ENCODE peak calls at places on chromosomes 7 and 10, in nine cellular contexts. F is AG04450, W is brain microvascular endothelial cell, H is HCT116, A is astrocyte of the cerebellum, P is ascending aorta, Y is sigmoid colon, D is spleen, M is RWPE2. S is an unnamed sample.

GRCh38 chr10:50917486-50917885 is 32.1 kb upstream of the A1CF start:
- DNase-seq in P (no peak), Y (no peak), A (peak), W (peak), H (no peak), D (no peak), F (peak), M (no peak), S (no peak)

GRCh38 chr10:113071446-113071845 is 121.4 kb downstream of the TCF7L2 start:
- DNase-seq in W (no peak), P (peak), H (no peak), Y (no peak), D (no peak), A (no peak), F (no peak), M (no peak), S (no peak)

GRCh38 chr10:44968101-44968886 is 8.7 kb downstream of the RASSF4 start:
- DNase-seq in M (no peak), Y (peak), H (no peak), F (no peak), P (peak), D (peak), A (no peak), W (no peak), S (no peak)

GRCh38 chr10:5446390-5446926 is 34.1 kb downstream of the NET1 start:
- DNase-seq in F (peak), P (peak), Y (peak), W (peak), H (peak), D (peak), M (peak), A (peak), S (peak)

GRCh38 chr10:98463022-98463421 is 16.3 kb upstream of the HPS1 start:
- DNase-seq in P (no peak), M (no peak), H (no peak), Y (no peak), A (no peak), F (no peak), D (no peak), W (no peak), S (no peak)

GRCh38 chr7:150388709-150389531 is 9.8 kb downstream of the ZNF775 start:
- DNase-seq in H (no peak), Y (peak), P (peak), F (no peak), A (peak), M (no peak), W (no peak), D (peak), S (no peak)

GRCh38 chr7:100882769-100883526 is 6.6 kb downstream of the UFSP1 start:
- DNase-seq in A (no peak), M (no peak), H (no peak), W (no peak), P (no peak), D (no peak), Y (no peak), F (no peak), S (no peak)

GRCh38 chr7:32890553-32891045 is 961 bp downstream of the KBTBD2 start:
- DNase-seq in A (peak), D (no peak), M (no peak), Y (no peak), W (peak), F (no peak), P (no peak), H (peak), S (no peak)

GRCh38 chr10:125204400-125204799 is 44.0 kb upstream of the CTBP2 start:
- DNase-seq in H (no peak), P (no peak), F (no peak), Y (no peak), M (no peak), W (no peak), D (peak), A (no peak), S (no peak)

GRCh38 chr7:77731716-77732115 is 35.5 kb downstream of the RSBN1L start:
- DNase-seq in M (no peak), D (no peak), H (no peak), W (no peak), F (no peak), A (no peak), P (no peak), Y (no peak), S (no peak)

GRCh38 chr7:127890726-127891125 is 140.5 kb downstream of the LRRC4 start:
- DNase-seq in Y (no peak), M (no peak), A (no peak), F (no peak), W (no peak), P (no peak), H (no peak), D (no peak), S (no peak)

GRCh38 chr7:1906988-1907745 is 237.1 kb downstream of the ELFN1 start:
- DNase-seq in A (no peak), W (no peak), H (no peak), Y (no peak), D (no peak), F (no peak), M (no peak), P (no peak), S (no peak)

GRCh38 chr10:71281646-71282322 is 37.3 kb upstream of the SLC29A3 start:
- DNase-seq in M (no peak), F (no peak), H (no peak), Y (no peak), P (no peak), D (no peak), A (no peak), W (no peak), S (no peak)

GRCh38 chr7:120725376-120726039 is 132.4 kb downstream of the TSPAN12 start:
- DNase-seq in A (peak), M (no peak), P (no peak), H (peak), D (no peak), F (no peak), Y (no peak), W (peak), S (peak)

GRCh38 chr7:82435769-82436168 is 7.8 kb downstream of the CACNA2D1 start:
- DNase-seq in W (no peak), Y (no peak), F (no peak), P (no peak), M (no peak), D (no peak), H (no peak), A (no peak), S (no peak)

GRCh38 chr7:159091480-159092475 is 52.9 kb downstream of the VIPR2 start:
- DNase-seq in D (peak), F (no peak), Y (peak), H (no peak), P (peak), A (no peak), W (no peak), M (peak), S (no peak)

GRCh38 chr7:28349637-28350036 is 62.7 kb upstream of the CREB5 start:
- DNase-seq in Y (no peak), H (no peak), M (no peak), D (no peak), P (no peak), F (no peak), A (no peak), W (peak), S (no peak)

GRCh38 chr7:146366938-146367337 is 250.3 kb downstream of the CNTNAP2 start:
- DNase-seq in H (no peak), A (peak), P (no peak), Y (no peak), W (peak), F (no peak), M (no peak), D (no peak), S (no peak)

GRCh38 chr7:131501422-131501821 is 55.0 kb downstream of the PODXL start:
- DNase-seq in H (no peak), F (peak), M (no peak), A (peak), Y (no peak), D (no peak), P (no peak), W (peak), S (no peak)

GRCh38 chr7:150946826-150947750 is 31.0 kb downstream of the KCNH2 start:
- DNase-seq in M (no peak), Y (peak), P (peak), A (no peak), F (no peak), W (no peak), D (peak), H (no peak), S (no peak)

GRCh38 chr7:156173748-156174353 is 361.6 kb upstream of the SHH start:
- DNase-seq in Y (no peak), P (no peak), H (no peak), D (no peak), A (no peak), M (no peak), F (no peak), W (no peak), S (no peak)

GRCh38 chr10:93995182-93995581 is 1.5 kb downstream of the PLCE1 start:
- DNase-seq in D (no peak), H (no peak), Y (no peak), P (no peak), F (no peak), W (no peak), M (no peak), A (no peak), S (no peak)

GRCh38 chr7:2309889-2310331 is 4.3 kb downstream of the SNX8 start:
- DNase-seq in F (peak), P (no peak), H (peak), W (peak), Y (no peak), M (peak), A (peak), D (no peak), S (peak)

GRCh38 chr7:1401011-1401410 is 58.3 kb downstream of the MICALL2 start:
- DNase-seq in D (no peak), P (no peak), M (no peak), H (peak), A (no peak), W (no peak), F (no peak), Y (no peak), S (no peak)

GRCh38 chr10:77603529-77603927 is 34.1 kb downstream of the KCNMA1 start:
- DNase-seq in P (no peak), H (no peak), M (no peak), D (no peak), A (no peak), Y (peak), F (no peak), W (no peak), S (no peak)

GRCh38 chr10:77605466-77605865 is 32.1 kb downstream of the KCNMA1 start:
- DNase-seq in H (no peak), M (no peak), D (no peak), Y (peak), W (no peak), F (no peak), P (no peak), A (no peak), S (no peak)

GRCh38 chr10:77602913-77603528 is 34.6 kb downstream of the KCNMA1 start:
- DNase-seq in Y (peak), P (no peak), H (no peak), A (no peak), D (no peak), F (no peak), W (no peak), M (no peak), S (no peak)

GRCh38 chr10:77604941-77605351 is 32.7 kb downstream of the KCNMA1 start:
- DNase-seq in D (no peak), M (no peak), H (no peak), F (no peak), P (no peak), W (no peak), Y (peak), A (no peak), S (no peak)

GRCh38 chr10:77604063-77604462 is 33.5 kb downstream of the KCNMA1 start:
- DNase-seq in A (no peak), F (no peak), P (no peak), Y (peak), H (no peak), M (no peak), D (no peak), W (no peak), S (no peak)
- H3K4me3 ChIP-seq in A (no peak), F (no peak), P (no peak), Y (no peak), H (no peak), M (no peak), D (peak), W (no peak), S (no peak)

DNA sequence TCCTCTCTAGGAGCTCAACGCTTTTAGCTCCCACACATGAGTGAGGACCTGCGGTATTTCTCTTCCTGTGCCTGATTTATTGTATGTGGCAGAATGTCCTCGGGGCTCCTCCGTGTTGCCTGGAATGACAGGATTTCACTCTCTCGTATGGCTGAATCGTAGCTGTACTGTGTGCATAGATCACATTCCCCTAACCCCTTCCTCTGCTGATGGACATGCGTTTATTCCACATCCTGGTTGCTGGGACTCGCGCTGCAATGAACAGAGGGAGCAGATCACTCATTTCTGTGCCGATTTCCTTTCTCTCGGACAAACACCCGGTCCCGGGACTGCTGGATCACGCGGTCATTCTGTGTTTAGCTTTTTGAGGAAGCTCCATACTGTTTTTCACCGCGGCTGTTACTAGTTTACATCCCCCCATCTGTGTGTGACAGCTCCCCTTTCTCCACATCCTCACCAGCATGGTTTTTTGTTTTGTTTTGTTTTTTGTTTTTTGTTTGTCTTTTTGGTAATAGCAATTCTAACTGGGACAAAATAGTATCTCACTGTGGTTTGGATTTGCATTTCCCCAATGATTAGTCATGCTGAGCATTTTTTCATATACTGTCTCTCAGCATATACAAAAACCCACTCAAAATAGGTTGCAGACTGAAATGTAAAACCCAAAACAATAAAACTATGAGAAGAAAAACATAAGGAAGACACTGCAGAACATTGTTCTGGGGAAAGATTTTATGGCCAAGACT is 76.4 kb downstream of the FOXL3 start:
- DNase-seq in A (no peak), M (no peak), F (no peak), P (no peak), D (peak), H (no peak), Y (peak), W (peak), S (no peak)
- H3K4me3 ChIP-seq in A (no peak), M (no peak), F (peak), P (no peak), D (peak), H (no peak), Y (no peak), W (peak), S (no peak)

DNA sequence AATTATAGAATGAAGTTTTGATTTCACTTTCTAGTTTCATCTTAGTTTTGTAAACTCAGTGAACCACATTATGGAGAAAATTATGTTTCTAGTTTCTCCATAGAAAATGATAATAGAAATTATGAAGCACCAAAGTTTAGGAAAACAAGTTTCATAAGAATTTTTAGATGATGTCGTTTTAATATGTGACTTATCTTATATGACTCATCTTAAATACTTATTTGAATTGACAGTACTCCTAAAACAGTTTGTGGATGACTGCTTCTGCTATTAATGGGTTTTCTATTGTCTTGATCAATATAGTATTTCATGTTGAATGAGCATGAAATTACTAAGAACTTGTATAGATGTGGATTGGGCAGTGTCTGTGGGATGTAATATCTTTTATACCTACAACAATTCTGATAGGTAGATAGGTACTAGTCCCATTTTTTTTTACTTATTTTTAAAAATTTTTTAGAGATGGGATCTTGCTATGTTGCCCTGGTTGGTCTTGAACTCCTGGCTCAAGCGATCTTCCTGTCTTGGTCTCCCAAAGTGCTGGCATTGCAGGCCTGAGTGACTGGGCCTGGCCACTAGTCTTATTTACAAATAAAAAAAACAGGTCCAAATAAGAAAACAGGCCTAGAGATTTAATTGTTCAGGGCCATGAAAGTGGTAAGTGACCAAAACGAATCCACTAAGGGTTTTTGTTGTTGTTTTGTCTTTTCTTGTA is 3.7 kb downstream of the HBP1 start:
- DNase-seq in D (no peak), W (no peak), H (no peak), Y (no peak), M (no peak), P (no peak), F (no peak), A (no peak), S (no peak)
- H3K4me3 ChIP-seq in D (peak), W (no peak), H (no peak), Y (no peak), M (no peak), P (no peak), F (no peak), A (no peak), S (no peak)

GRCh38 chr10:13788701-13789447 is 202.1 kb downstream of the PRPF18 start:
- DNase-seq in P (peak), Y (peak), M (no peak), H (no peak), A (no peak), W (peak), F (no peak), D (no peak), S (no peak)

GRCh38 chr10:13784067-13784466 is 197.3 kb downstream of the PRPF18 start:
- DNase-seq in W (peak), M (no peak), P (no peak), Y (no peak), F (no peak), A (no peak), H (no peak), D (no peak), S (peak)

GRCh38 chr10:13789448-13789829 is 202.7 kb downstream of the PRPF18 start:
- DNase-seq in W (peak), D (no peak), Y (no peak), A (no peak), H (no peak), P (no peak), F (no peak), M (no peak), S (no peak)

GRCh38 chr10:13788320-13788600 is 201.5 kb downstream of the PRPF18 start:
- DNase-seq in P (no peak), F (no peak), D (no peak), H (no peak), M (no peak), A (no peak), W (no peak), Y (no peak), S (no peak)

GRCh38 chr10:13787015-13787421 is 200.3 kb downstream of the PRPF18 start:
- DNase-seq in Y (no peak), P (peak), F (no peak), D (peak), H (no peak), M (no peak), A (no peak), W (peak), S (no peak)
- H3K4me3 ChIP-seq in Y (no peak), P (no peak), F (no peak), D (peak), H (no peak), M (no peak), A (no peak), W (no peak), S (no peak)

GRCh38 chr7:55056068-55056467 is 37.3 kb downstream of the EGFR start:
- DNase-seq in A (no peak), W (no peak), Y (no peak), F (no peak), M (no peak), H (no peak), D (no peak), P (no peak), S (no peak)

GRCh38 chr7:55054758-55055157 is 35.9 kb downstream of the EGFR start:
- DNase-seq in F (no peak), W (no peak), M (no peak), A (no peak), H (no peak), P (no peak), Y (no peak), D (no peak), S (no peak)

GRCh38 chr7:55058314-55058713 is 39.5 kb downstream of the EGFR start:
- DNase-seq in W (no peak), H (no peak), M (no peak), F (no peak), D (no peak), A (no peak), P (no peak), Y (no peak), S (no peak)

GRCh38 chr7:55055479-55055878 is 36.7 kb downstream of the EGFR start:
- DNase-seq in P (no peak), H (no peak), M (no peak), D (no peak), W (peak), F (no peak), A (no peak), Y (no peak), S (no peak)

GRCh38 chr7:55056577-55057480 is 38.0 kb downstream of the EGFR start:
- DNase-seq in A (no peak), F (no peak), H (no peak), M (no peak), W (peak), P (peak), D (no peak), Y (no peak), S (no peak)
- H3K4me3 ChIP-seq in A (no peak), F (no peak), H (no peak), M (no peak), W (no peak), P (no peak), D (no peak), Y (no peak), S (no peak)

GRCh38 chr7:12747687-12748306 is 60.4 kb downstream of the ARL4A start:
- DNase-seq in A (no peak), P (no peak), Y (no peak), W (no peak), F (no peak), M (no peak), H (no peak), D (no peak), S (no peak)
- H3K4me3 ChIP-seq in A (no peak), P (no peak), Y (no peak), W (no peak), F (no peak), M (no peak), H (no peak), D (no peak), S (no peak)

DNA sequence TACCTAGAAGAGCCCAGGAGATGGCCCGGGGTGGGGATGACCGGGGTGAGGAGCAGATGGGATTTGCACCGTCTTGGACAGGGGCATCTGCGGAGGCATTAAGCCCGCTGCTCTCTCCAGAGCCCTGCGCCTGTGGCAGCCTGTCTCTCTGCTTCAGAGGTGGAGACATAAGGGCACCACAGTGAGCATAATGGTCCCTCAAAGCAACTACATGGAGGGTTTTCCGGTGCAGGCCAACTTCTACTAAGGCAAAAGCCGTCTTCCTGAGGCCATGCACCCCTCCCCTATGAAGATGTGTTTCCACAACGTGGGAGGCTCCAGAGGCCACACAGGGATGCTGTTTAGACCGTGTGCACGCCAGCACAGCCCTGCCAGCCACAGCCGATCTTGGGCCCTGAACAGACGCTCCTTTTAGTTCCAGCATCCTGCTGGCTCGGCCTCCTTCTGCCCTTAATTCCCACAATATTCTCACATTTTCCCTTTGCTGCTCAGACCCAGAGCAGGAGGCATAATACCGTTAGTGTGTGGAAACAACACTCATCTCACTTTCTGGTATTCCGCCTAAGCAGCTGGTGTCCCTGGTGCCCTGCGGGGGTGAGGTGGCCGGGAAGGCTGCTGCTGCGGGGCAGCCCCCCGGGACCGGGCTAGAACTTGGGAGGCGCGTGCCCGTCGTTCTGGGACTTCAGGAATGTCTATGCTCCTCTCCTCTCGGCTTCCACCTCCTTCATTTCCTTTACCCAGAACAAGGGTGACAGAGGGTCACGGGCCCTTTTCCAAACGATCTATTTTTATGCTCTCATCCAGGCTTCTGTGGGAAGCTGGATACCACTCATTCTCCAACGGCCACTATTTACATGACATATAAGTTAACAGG is 266.9 kb downstream of the TNS3 start:
- DNase-seq in H (no peak), W (peak), A (peak), M (no peak), F (peak), Y (peak), D (no peak), P (peak), S (no peak)
- H3K4me3 ChIP-seq in H (no peak), W (peak), A (no peak), M (no peak), F (no peak), Y (no peak), D (no peak), P (peak), S (no peak)